ENCODE peak calls at places on chromosomes 5 and 9, in four cellular contexts. R is HepG2, T is H1, H is GM12878. M is an unnamed sample.

GRCh38 chr5:135991381-135991907 is 36.7 kb upstream of the LECT2 start:
- DNase-seq in T (no peak), H (no peak), R (no peak), M (no peak)

GRCh38 chr5:37771731-37772130 is 68.1 kb downstream of the GDNF start:
- DNase-seq in H (no peak), T (no peak), R (no peak), M (no peak)

GRCh38 chr5:139043127-139043905 is 154.9 kb downstream of the SIL1 start:
- DNase-seq in R (no peak), H (no peak), T (no peak), M (no peak)

GRCh38 chr5:150492621-150493020 is 15.3 kb upstream of the NDST1 start:
- DNase-seq in T (no peak), H (no peak), R (no peak), M (no peak)

GRCh38 chr5:120504057-120504456 is 40.0 kb downstream of the PRR16 start:
- DNase-seq in T (no peak), H (no peak), R (no peak), M (no peak)

GRCh38 chr9:138071292-138071691 is 193.7 kb downstream of the CACNA1B start:
- DNase-seq in R (no peak), H (no peak), T (no peak), M (no peak)

GRCh38 chr5:54243483-54244080 is 66.8 kb downstream of the ARL15 start:
- DNase-seq in R (peak; percentile 31), T (no peak), H (no peak), M (no peak)

GRCh38 chr9:10678790-10679189 is 66.0 kb upstream of the PTPRD start:
- DNase-seq in R (no peak), H (no peak), T (no peak), M (no peak)

GRCh38 chr5:1889321-1890065 is 6.8 kb upstream of the IRX4 start:
- DNase-seq in H (no peak), R (no peak), T (no peak), M (no peak)

GRCh38 chr5:135826221-135826525 is 8.3 kb upstream of the SLC25A48 start:
- DNase-seq in T (no peak), R (no peak), H (no peak), M (no peak)

GRCh38 chr5:136053336-136054121 is 24.7 kb downstream of the TGFBI start:
- DNase-seq in R (peak; percentile 99), T (no peak), H (no peak), M (peak; percentile 39)

GRCh38 chr5:169716287-169716686 is 79.2 kb downstream of the DOCK2 start:
- DNase-seq in H (no peak), T (no peak), R (no peak), M (no peak)

GRCh38 chr5:143931389-143931984 is 119.5 kb downstream of the HMHB1 start:
- DNase-seq in H (no peak), T (no peak), R (no peak), M (no peak)

GRCh38 chr5:68225188-68225910 is 9.8 kb downstream of the PIK3R1 start:
- DNase-seq in T (no peak), H (no peak), R (peak; percentile 23), M (no peak)

GRCh38 chr9:91078041-91078441 is 276.4 kb downstream of the SYK start:
- DNase-seq in R (no peak), H (no peak), T (no peak), M (no peak)

GRCh38 chr9:76369583-76369982 is 24.6 kb downstream of the RFK start:
- DNase-seq in R (peak; percentile 51), H (peak; percentile 9), T (no peak), M (no peak)

GRCh38 chr5:80192507-80193241 is 63.2 kb downstream of the SERINC5 start:
- DNase-seq in H (no peak), R (peak; percentile 31), T (no peak), M (no peak)
- TF ChIP-seq YY1 in H (no peak), R (no peak), T (no peak), M (no peak)

GRCh38 chr9:116549786-116550660 is 137.1 kb upstream of the TRIM32 start:
- DNase-seq in R (no peak), T (no peak), H (no peak), M (no peak)

GRCh38 chr9:116547729-116548426 is 139.2 kb upstream of the TRIM32 start:
- DNase-seq in R (no peak), H (no peak), T (no peak), M (no peak)

GRCh38 chr9:116546711-116547581 is 140.2 kb upstream of the TRIM32 start:
- DNase-seq in T (no peak), R (peak; percentile 90), H (no peak), M (no peak)

GRCh38 chr9:116550728-116551436 is 136.2 kb upstream of the TRIM32 start:
- DNase-seq in H (no peak), R (no peak), T (no peak), M (no peak)

DNA sequence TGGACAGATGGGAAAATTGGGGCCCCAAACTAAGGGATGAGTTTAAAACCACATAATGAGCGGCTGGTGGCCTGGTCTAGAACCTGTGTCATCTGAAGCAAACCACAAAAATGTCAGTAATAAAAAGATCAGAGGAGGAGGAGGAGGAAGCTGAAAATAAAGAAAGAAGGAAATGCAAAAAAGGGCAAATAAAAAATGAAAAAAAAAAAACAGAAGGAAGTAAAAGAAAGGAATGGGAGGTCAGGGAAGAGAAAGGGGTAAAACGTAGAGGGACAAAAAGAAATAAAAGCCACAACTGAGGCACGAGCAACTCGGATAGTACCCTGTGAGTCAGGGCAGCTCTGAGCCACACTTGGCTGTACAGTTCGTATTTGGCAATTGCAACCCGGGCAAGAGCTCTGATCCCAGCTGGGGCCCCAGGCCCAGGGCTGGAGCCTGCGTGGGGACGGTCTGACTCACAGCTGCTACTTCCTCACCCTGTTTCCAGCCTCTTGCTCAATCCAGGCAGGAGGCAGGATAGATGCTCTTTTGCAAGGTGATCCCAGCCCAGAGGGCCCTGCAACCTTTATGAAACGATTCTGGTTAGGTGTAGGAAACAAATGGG is 137.9 kb upstream of the TRIM32 start:
- DNase-seq in H (no peak), T (no peak), R (peak; percentile 91), M (no peak)
- TF ChIP-seq SUZ12 in H (no peak), T (no peak), R (no peak), M (no peak)

GRCh38 chr9:19420877-19421276 is 12.1 kb downstream of the ACER2 start:
- DNase-seq in H (no peak), R (no peak), T (no peak), M (no peak)

GRCh38 chr9:19410594-19410993 is 1.8 kb downstream of the ACER2 start:
- DNase-seq in H (no peak), T (no peak), R (no peak), M (no peak)

GRCh38 chr9:19410195-19410503 is 1.3 kb downstream of the ACER2 start:
- DNase-seq in H (no peak), R (no peak), T (no peak), M (no peak)

GRCh38 chr9:19411316-19411715 is 2.5 kb downstream of the ACER2 start:
- DNase-seq in R (no peak), H (no peak), T (no peak), M (no peak)

GRCh38 chr9:19416143-19416542 is 7.3 kb downstream of the ACER2 start:
- DNase-seq in R (no peak), T (no peak), H (no peak), M (no peak)
- TF ChIP-seq YY1 in R (no peak), T (no peak), H (no peak), M (no peak)

DNA sequence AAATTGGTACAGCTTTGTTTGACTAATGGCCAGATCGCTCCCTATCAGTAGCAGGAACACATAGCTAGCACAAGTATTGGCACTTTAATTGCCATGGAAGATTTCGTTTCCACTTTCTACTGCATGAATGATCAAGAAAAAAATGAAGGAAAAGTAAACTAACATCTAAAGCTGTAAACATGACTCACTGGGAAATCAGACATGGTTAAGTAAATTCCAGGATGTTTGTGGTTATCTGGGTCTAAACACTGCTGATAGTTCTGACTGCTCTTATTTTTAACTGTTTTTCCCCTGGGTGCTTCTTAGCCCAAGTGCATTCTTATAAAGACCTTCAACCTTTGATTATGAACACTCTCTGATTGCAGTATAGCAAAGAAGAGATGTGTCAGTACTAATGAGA is 388.9 kb downstream of the NR2F1-AS1 start:
- DNase-seq in R (peak; percentile 71), H (no peak), T (no peak), M (no peak)
- TF ChIP-seq SUZ12 in R (no peak), H (no peak), T (no peak), M (no peak)

GRCh38 chr5:134145061-134145757 is 30.7 kb downstream of the TCF7 start:
- DNase-seq in H (no peak), R (no peak), T (no peak), M (no peak)
- TF ChIP-seq YY1 in H (no peak), R (no peak), T (no peak), M (no peak)

GRCh38 chr9:112028242-112029221 is 131.9 kb downstream of the UGCG start:
- DNase-seq in T (no peak), R (no peak), H (peak; percentile 98), M (no peak)
- TF ChIP-seq SUZ12 in T (no peak), R (no peak), H (no peak), M (no peak)